ENCODE peak calls at places on chromosomes 6 and 20, in eight cellular contexts. Y is chondrocyte; H is central memory CD4-positive, alpha-beta T cell; E is NCI-H2081; B is pancreas; G is left ventricle myocardium superior; U is cardiac muscle cell; M is stimulated activated CD4-positive, alpha-beta T cell treated with anti-CD3 and anti-CD28 coated beads, TNF-alpha, amount 100 ng/mL, for 1 hour. D is an unnamed sample.

GRCh38 chr20:62708591-62709536 is at the start of gene NTSR1:
- DNase-seq in G (peak), M (no peak), B (peak), U (no peak), Y (peak), E (no peak), H (no peak), D (peak)

GRCh38 chr20:47544240-47544639 is 42.6 kb downstream of the NCOA3 start:
- DNase-seq in E (no peak), H (no peak), Y (no peak), U (peak), M (no peak), B (no peak), G (no peak), D (no peak)

GRCh38 chr20:46060301-46060881 is 29.4 kb downstream of the NCOA5 start:
- DNase-seq in U (no peak), H (peak), G (no peak), E (peak), B (no peak), M (no peak), Y (no peak), D (no peak)

GRCh38 chr20:58436868-58437645 is 48.0 kb downstream of the VAPB start:
- DNase-seq in M (no peak), B (no peak), H (no peak), G (no peak), Y (no peak), E (no peak), U (no peak), D (no peak)

GRCh38 chr20:17775600-17775999 is 75.8 kb downstream of the BANF2 start:
- DNase-seq in Y (no peak), E (no peak), B (no peak), H (no peak), G (no peak), M (no peak), U (no peak), D (no peak)

GRCh38 chr6:144248003-144248402 is 37.1 kb upstream of the UTRN start:
- DNase-seq in U (no peak), H (no peak), B (no peak), M (no peak), G (no peak), Y (no peak), E (no peak), D (no peak)

GRCh38 chr20:44355503-44356352 is at the start of gene HNF4A:
- DNase-seq in U (no peak), M (no peak), Y (no peak), H (no peak), E (no peak), B (peak), G (no peak), D (no peak)

GRCh38 chr20:57394087-57395082 is 3.2 kb downstream of the RBM38 start:
- DNase-seq in H (no peak), B (peak), G (peak), M (no peak), Y (peak), E (no peak), U (no peak), D (peak)

GRCh38 chr6:37456126-37456525 is 23.1 kb downstream of the CMTR1 start:
- DNase-seq in E (no peak), M (no peak), U (peak), G (no peak), B (no peak), H (no peak), Y (no peak), D (no peak)

GRCh38 chr20:18989736-18990474 is 176.3 kb downstream of the SCP2D1 start:
- DNase-seq in M (no peak), B (no peak), G (peak), E (no peak), Y (no peak), U (no peak), H (no peak), D (no peak)

GRCh38 chr6:1525364-1526038 is 84.2 kb upstream of the FOXC1 start:
- DNase-seq in U (no peak), B (no peak), H (no peak), Y (no peak), E (no peak), M (no peak), G (no peak), D (no peak)

GRCh38 chr6:152482289-152482688 is 154.9 kb downstream of the SYNE1 start:
- DNase-seq in H (no peak), Y (no peak), G (no peak), E (no peak), M (no peak), U (no peak), B (no peak), D (no peak)

GRCh38 chr6:118632359-118632758 is 19.0 kb downstream of the CEP85L start:
- DNase-seq in G (no peak), U (no peak), H (no peak), M (no peak), Y (no peak), E (no peak), B (no peak), D (no peak)